ENCODE peak calls at places on chromosomes 4 and X, in five cellular contexts. G, A, X, T and I are unnamed samples.

GRCh38 chrX:114058988-114059418 is 524.9 kb upstream of the HTR2C start:
- DNase-seq in G (no peak), A (no peak), X (peak; percentile 53), T (no peak), I (no peak)

GRCh38 chrX:9318761-9319160 is 146.1 kb upstream of the TBL1X start:
- DNase-seq in G (no peak), A (no peak), X (no peak), T (no peak), I (no peak)

GRCh38 chrX:129773649-129774458 is 5.9 kb upstream of the SASH3 start:
- DNase-seq in G (no peak), A (no peak), X (no peak), T (no peak), I (no peak)

GRCh38 chrX:11557120-11557519 is 108.6 kb downstream of the ARHGAP6 start:
- DNase-seq in G (peak; percentile 58), A (peak; percentile 40), X (no peak), T (peak; percentile 72), I (no peak)

GRCh38 chrX:121958886-121959285 is 911.5 kb downstream of the GLUD2 start:
- DNase-seq in G (peak; percentile 67), A (peak; percentile 9), X (no peak), T (no peak), I (no peak)

GRCh38 chrX:16785247-16786138 is 773 bp upstream of the TXLNG start:
- DNase-seq in G (no peak), A (no peak), X (peak; percentile 46), T (no peak), I (no peak)

GRCh38 chrX:124573458-124573857 is 227.1 kb downstream of the SH2D1A start:
- DNase-seq in G (no peak), A (peak; percentile 0), X (no peak), T (no peak), I (no peak)

GRCh38 chrX:131944936-131945902 is 77.9 kb upstream of the STK26 start:
- DNase-seq in G (no peak), A (no peak), X (no peak), T (no peak), I (no peak)

DNA sequence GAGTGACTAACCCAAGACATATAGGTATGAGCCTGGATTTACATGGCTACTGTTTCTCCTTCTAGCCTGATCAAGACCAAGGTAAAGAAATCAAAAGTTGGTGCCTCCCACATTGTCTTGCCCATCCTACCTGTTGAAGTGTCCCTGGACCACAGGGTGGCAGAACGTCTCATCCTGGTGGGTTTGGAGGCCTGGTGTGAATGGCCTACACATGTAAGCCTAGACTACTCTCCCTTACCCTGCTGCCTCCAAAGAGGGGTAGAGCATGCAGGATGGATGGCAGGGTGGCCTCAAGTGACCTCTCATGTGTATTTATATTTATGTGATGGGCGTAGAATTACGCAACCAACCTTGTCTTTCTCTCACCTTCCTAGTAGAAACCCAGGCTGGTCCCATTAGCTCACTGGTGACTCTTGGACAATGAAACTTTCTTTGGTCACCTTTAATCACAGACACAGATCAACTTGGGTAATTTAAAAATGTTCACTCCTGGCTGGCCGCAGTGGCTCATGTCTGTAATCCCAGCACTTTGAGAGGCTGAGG is 73.3 kb upstream of the SOD3 start:
- DNase-seq in G (no peak), A (no peak), X (no peak), T (no peak), I (no peak)
- TF ChIP-seq CTCF in G (no peak), A (no peak), X (no peak), T (no peak), I (no peak)

GRCh38 chr4:74157743-74158560 is at the start of gene MTHFD2L:
- DNase-seq in G (peak; percentile 95), A (peak; percentile 97), X (peak; percentile 94), T (peak; percentile 93), I (peak; percentile 84)
- TF ChIP-seq CTCF in G (no peak), A (no peak), X (no peak), T (no peak), I (no peak)

GRCh38 chr4:108053281-108053701 is 63.6 kb downstream of the HADH start:
- DNase-seq in G (no peak), A (no peak), X (no peak), T (no peak), I (no peak)
- TF ChIP-seq CTCF in G (no peak), A (no peak), X (no peak), T (no peak), I (no peak)

GRCh38 chr4:183797445-183798248 is 107.5 kb upstream of the STOX2 start:
- DNase-seq in G (peak; percentile 8), A (peak; percentile 29), X (peak; percentile 53), T (no peak), I (no peak)
- TF ChIP-seq CTCF in G (no peak), A (no peak), X (no peak), T (no peak), I (no peak)